ENCODE peak calls at places on chromosomes 7 and 10, in nine cellular contexts. T, F, J, U, Z, L, Y, S and Q are unnamed samples.

GRCh38 chr7:138092486-138093028 is 16.3 kb downstream of the AKR1D1 start:
- DNase-seq in L (no peak), Z (no peak), Y (no peak), T (no peak), U (no peak), J (no peak), S (no peak), F (no peak), Q (no peak)

GRCh38 chr10:101775273-101776131 is at the start of gene FGF8:
- DNase-seq in F (peak), L (no peak), S (no peak), T (no peak), Y (no peak), J (no peak), U (no peak), Z (no peak), Q (no peak)

GRCh38 chr10:77223532-77224460 is 413.8 kb downstream of the KCNMA1 start:
- DNase-seq in L (no peak), S (no peak), Y (no peak), T (no peak), Z (no peak), U (no peak), F (no peak), J (no peak), Q (no peak)

GRCh38 chr7:80139179-80139578 is 4.5 kb downstream of the GNAI1 start:
- DNase-seq in F (no peak), T (no peak), S (no peak), Y (peak), Z (no peak), J (no peak), U (no peak), L (no peak), Q (no peak)

GRCh38 chr7:121330053-121330833 is 1.4 kb downstream of the WNT16 start:
- DNase-seq in U (no peak), L (no peak), S (no peak), Z (no peak), J (peak), T (peak), Y (no peak), F (peak), Q (no peak)

GRCh38 chr7:129958643-129959479 is 6.1 kb upstream of the UBE2H start:
- DNase-seq in Y (peak), T (no peak), J (peak), Z (no peak), F (no peak), U (peak), L (no peak), S (peak), Q (no peak)

GRCh38 chr10:791639-792038 is 102.2 kb upstream of the DIP2C start:
- DNase-seq in S (no peak), F (no peak), J (no peak), Z (no peak), L (no peak), Y (no peak), T (no peak), U (no peak), Q (no peak)

GRCh38 chr10:90959826-90960225 is 38.9 kb upstream of the ANKRD1 start:
- DNase-seq in U (no peak), T (no peak), S (no peak), F (no peak), Z (no peak), Y (no peak), L (no peak), J (no peak), Q (no peak)

GRCh38 chr7:16929146-16929762 is 47.5 kb upstream of the AGR3 start:
- DNase-seq in L (no peak), S (no peak), J (no peak), Y (no peak), U (no peak), Z (no peak), T (no peak), F (no peak), Q (no peak)

GRCh38 chr10:1379601-1380000 is 323.4 kb downstream of the WDR37 start:
- DNase-seq in S (no peak), Z (no peak), J (no peak), Y (no peak), T (no peak), L (no peak), F (peak), U (no peak), Q (no peak)

GRCh38 chr7:1981878-1982230 is 250.9 kb downstream of the MAD1L1 start:
- DNase-seq in T (no peak), F (no peak), S (no peak), L (no peak), U (no peak), J (no peak), Y (no peak), Z (no peak), Q (no peak)

GRCh38 chr10:95268438-95268837 is 22.4 kb downstream of the PDLIM1 start:
- DNase-seq in J (peak), F (no peak), T (no peak), L (no peak), S (no peak), Y (no peak), Z (no peak), U (no peak), Q (no peak)

GRCh38 chr10:91239789-91240188 is 19.3 kb downstream of the PCGF5 start:
- DNase-seq in F (no peak), Z (no peak), J (no peak), Y (no peak), L (no peak), S (no peak), T (no peak), U (no peak), Q (no peak)

GRCh38 chr7:100167912-100168323 is 499 bp downstream of the GAL3ST4 start:
- DNase-seq in J (peak), F (no peak), Y (peak), U (no peak), S (no peak), L (no peak), T (peak), Z (no peak), Q (no peak)

GRCh38 chr10:15227611-15228372 is 59.3 kb upstream of the NMT2 start:
- DNase-seq in S (no peak), L (no peak), T (no peak), J (peak), Y (peak), Z (no peak), F (no peak), U (peak), Q (no peak)

GRCh38 chr7:987909-988308 is 4.9 kb downstream of the CYP2W1 start:
- DNase-seq in U (no peak), Z (no peak), Y (no peak), F (no peak), T (no peak), L (no peak), S (no peak), J (no peak), Q (no peak)

GRCh38 chr7:135169936-135170222 is 628 bp downstream of the CYREN start:
- DNase-seq in U (no peak), Y (no peak), T (no peak), L (no peak), Z (no peak), S (no peak), F (no peak), J (no peak), Q (no peak)

GRCh38 chr10:68235111-68235510 is 3.2 kb upstream of the ATOH7 start:
- DNase-seq in F (no peak), J (no peak), L (no peak), T (no peak), Y (no peak), U (no peak), S (no peak), Z (no peak), Q (no peak)

GRCh38 chr7:43824963-43825362 is 44.4 kb downstream of the MRPS24 start:
- DNase-seq in F (no peak), Z (no peak), Y (no peak), S (no peak), L (no peak), U (no peak), T (no peak), J (peak), Q (no peak)

GRCh38 chr7:51045319-51046102 is 262.8 kb upstream of the GRB10 start:
- DNase-seq in Z (no peak), U (peak), Y (no peak), L (no peak), F (no peak), J (peak), T (no peak), S (no peak), Q (no peak)

GRCh38 chr7:128740996-128741395 is 1.8 kb downstream of the CALU start:
- DNase-seq in Y (peak), J (peak), F (no peak), S (no peak), Z (no peak), T (peak), U (no peak), L (no peak), Q (peak)

GRCh38 chr10:47419421-47419820 is 35.3 kb upstream of the ZNF488 start:
- DNase-seq in Y (no peak), U (no peak), L (no peak), T (no peak), Z (no peak), F (no peak), S (no peak), J (no peak), Q (no peak)

GRCh38 chr10:9209105-9209798 is 1154.8 kb downstream of the GATA3 start:
- DNase-seq in F (peak), Y (peak), Z (peak), U (peak), S (peak), J (peak), L (no peak), T (no peak), Q (peak)

GRCh38 chr10:122875843-122876492 is 3.4 kb downstream of the FAM24B start:
- DNase-seq in Z (no peak), Y (no peak), S (no peak), F (peak), U (no peak), L (no peak), J (no peak), T (no peak), Q (peak)

GRCh38 chr10:111756541-111757061 is 427.0 kb downstream of the GPAM start:
- DNase-seq in Z (no peak), L (no peak), U (no peak), F (peak), T (peak), S (peak), J (peak), Y (peak), Q (no peak)

GRCh38 chr7:5352440-5353010 is 69.8 kb downstream of the SLC29A4 start:
- DNase-seq in Y (no peak), Z (no peak), S (no peak), T (no peak), F (peak), J (no peak), U (no peak), L (no peak), Q (no peak)

GRCh38 chr7:128962837-128963236 is 25.1 kb downstream of the IRF5 start:
- DNase-seq in J (no peak), Z (no peak), T (no peak), S (no peak), L (no peak), F (no peak), Y (no peak), U (no peak), Q (no peak)

GRCh38 chr10:126586878-126587277 is 83.6 kb downstream of the C10orf90 start:
- DNase-seq in F (no peak), S (no peak), U (no peak), L (no peak), Z (no peak), J (peak), T (no peak), Y (no peak), Q (no peak)

GRCh38 chr7:26348987-26349809 is 57.5 kb downstream of the SNX10 start:
- DNase-seq in T (peak), U (no peak), Z (no peak), J (no peak), S (no peak), Y (no peak), L (no peak), F (no peak), Q (peak)

GRCh38 chr7:93972029-93972725 is 32.0 kb downstream of the BET1 start:
- DNase-seq in T (no peak), F (no peak), S (no peak), Y (peak), U (no peak), Z (no peak), J (no peak), L (no peak), Q (no peak)

GRCh38 chr7:44377681-44378421 is 52.5 kb upstream of the CAMK2B start:
- DNase-seq in U (no peak), Z (no peak), S (no peak), J (no peak), L (no peak), F (peak), T (peak), Y (no peak), Q (no peak)

GRCh38 chr10:71569775-71570588 is 149.6 kb downstream of the C10orf105 start:
- DNase-seq in Y (peak), U (no peak), S (peak), J (peak), F (peak), T (peak), L (no peak), Z (peak), Q (peak)

GRCh38 chr7:34145603-34146002 is 240.3 kb downstream of the BMPER start:
- DNase-seq in U (no peak), S (no peak), Z (no peak), L (no peak), T (no peak), Y (no peak), J (no peak), F (no peak), Q (no peak)

GRCh38 chr10:29389935-29390334 is 101.1 kb downstream of the LYZL1 start:
- DNase-seq in U (no peak), S (no peak), J (no peak), Y (no peak), T (no peak), L (no peak), Z (no peak), F (no peak), Q (no peak)

GRCh38 chr7:94266278-94266677 is 128.4 kb upstream of the COL1A2 start:
- DNase-seq in J (peak), T (no peak), L (no peak), Z (no peak), S (no peak), Y (peak), F (no peak), U (no peak), Q (no peak)

GRCh38 chr10:48390933-48391845 is 84.7 kb downstream of the MAPK8 start:
- DNase-seq in U (no peak), Z (no peak), T (no peak), J (peak), F (no peak), Y (no peak), L (no peak), S (no peak), Q (no peak)

GRCh38 chr7:101598981-101599681 is 30.0 kb downstream of the MYL10 start:
- DNase-seq in J (peak), F (peak), Z (no peak), U (no peak), Y (peak), L (no peak), S (no peak), T (no peak), Q (no peak)